ENCODE peak calls at places on chromosomes 5 and 9, in six cellular contexts. One of them, this sample, is unnamed.

GRCh38 chr9:135648494-135649410 is 9.4 kb upstream of the GLT6D1 start:
- DNase-seq in heart left ventricle: no peak
- DNase-seq in nephron progenitor cell: no peak
- DNase-seq in neural crest cell: no peak
- DNase-seq in GM06990: no peak
- DNase-seq in GM12865: no peak
- DNase-seq in this sample: no peak

GRCh38 chr5:111143910-111144309 is 51.8 kb downstream of the WDR36 start:
- DNase-seq in heart left ventricle: peak; percentile 66
- DNase-seq in nephron progenitor cell: no peak
- DNase-seq in neural crest cell: no peak
- DNase-seq in GM06990: no peak
- DNase-seq in GM12865: peak; percentile 19
- DNase-seq in this sample: no peak

GRCh38 chr5:91006708-91007107 is 376.4 kb downstream of the ARRDC3 start:
- DNase-seq in heart left ventricle: no peak
- DNase-seq in nephron progenitor cell: no peak
- DNase-seq in neural crest cell: no peak
- DNase-seq in GM06990: no peak
- DNase-seq in GM12865: no peak
- DNase-seq in this sample: no peak

GRCh38 chr5:177300236-177300880 is 3.2 kb downstream of the RAB24 start:
- DNase-seq in heart left ventricle: peak; percentile 74
- DNase-seq in nephron progenitor cell: peak; percentile 38
- DNase-seq in neural crest cell: no peak
- DNase-seq in GM06990: peak; percentile 63
- DNase-seq in GM12865: peak; percentile 84
- DNase-seq in this sample: no peak

GRCh38 chr9:34256104-34256503 is 73.0 kb downstream of the KIF24 start:
- DNase-seq in heart left ventricle: peak; percentile 31
- DNase-seq in nephron progenitor cell: no peak
- DNase-seq in neural crest cell: no peak
- DNase-seq in GM06990: no peak
- DNase-seq in GM12865: no peak
- DNase-seq in this sample: no peak

GRCh38 chr9:110688329-110688728 is 19.7 kb downstream of the MUSK start:
- DNase-seq in heart left ventricle: no peak
- DNase-seq in nephron progenitor cell: no peak
- DNase-seq in neural crest cell: no peak
- DNase-seq in GM06990: no peak
- DNase-seq in GM12865: no peak
- DNase-seq in this sample: no peak

GRCh38 chr9:76359365-76359764 is 34.9 kb downstream of the RFK start:
- DNase-seq in heart left ventricle: no peak
- DNase-seq in nephron progenitor cell: no peak
- DNase-seq in neural crest cell: no peak
- DNase-seq in GM06990: no peak
- DNase-seq in GM12865: no peak
- DNase-seq in this sample: no peak

GRCh38 chr9:70485273-70485858 is 70.9 kb upstream of the KLF9 start:
- DNase-seq in heart left ventricle: peak; percentile 64
- DNase-seq in nephron progenitor cell: no peak
- DNase-seq in neural crest cell: no peak
- DNase-seq in GM06990: no peak
- DNase-seq in GM12865: no peak
- DNase-seq in this sample: no peak

GRCh38 chr5:170082701-170083100 is 23.0 kb upstream of the FOXI1 start:
- DNase-seq in heart left ventricle: no peak
- DNase-seq in nephron progenitor cell: no peak
- DNase-seq in neural crest cell: no peak
- DNase-seq in GM06990: no peak
- DNase-seq in GM12865: no peak
- DNase-seq in this sample: no peak

GRCh38 chr9:72444436-72444835 is 77.0 kb upstream of the TMC1 start:
- DNase-seq in heart left ventricle: no peak
- DNase-seq in nephron progenitor cell: no peak
- DNase-seq in neural crest cell: no peak
- DNase-seq in GM06990: no peak
- DNase-seq in GM12865: peak; percentile 7
- DNase-seq in this sample: no peak

GRCh38 chr5:160479926-160480325 is 58.3 kb downstream of the PTTG1 start:
- DNase-seq in heart left ventricle: no peak
- DNase-seq in nephron progenitor cell: no peak
- DNase-seq in neural crest cell: no peak
- DNase-seq in GM06990: no peak
- DNase-seq in GM12865: no peak
- DNase-seq in this sample: no peak

GRCh38 chr5:71587709-71588532 is 781 bp downstream of the MCCC2 start:
- DNase-seq in heart left ventricle: no peak
- DNase-seq in nephron progenitor cell: no peak
- DNase-seq in neural crest cell: no peak
- DNase-seq in GM06990: no peak
- DNase-seq in GM12865: peak; percentile 55
- DNase-seq in this sample: no peak
- TF ChIP-seq CTCF in heart left ventricle: no peak
- TF ChIP-seq CTCF in nephron progenitor cell: no peak
- TF ChIP-seq CTCF in neural crest cell: no peak
- TF ChIP-seq CTCF in GM06990: no peak
- TF ChIP-seq CTCF in GM12865: no peak
- TF ChIP-seq CTCF in this sample: no peak

DNA sequence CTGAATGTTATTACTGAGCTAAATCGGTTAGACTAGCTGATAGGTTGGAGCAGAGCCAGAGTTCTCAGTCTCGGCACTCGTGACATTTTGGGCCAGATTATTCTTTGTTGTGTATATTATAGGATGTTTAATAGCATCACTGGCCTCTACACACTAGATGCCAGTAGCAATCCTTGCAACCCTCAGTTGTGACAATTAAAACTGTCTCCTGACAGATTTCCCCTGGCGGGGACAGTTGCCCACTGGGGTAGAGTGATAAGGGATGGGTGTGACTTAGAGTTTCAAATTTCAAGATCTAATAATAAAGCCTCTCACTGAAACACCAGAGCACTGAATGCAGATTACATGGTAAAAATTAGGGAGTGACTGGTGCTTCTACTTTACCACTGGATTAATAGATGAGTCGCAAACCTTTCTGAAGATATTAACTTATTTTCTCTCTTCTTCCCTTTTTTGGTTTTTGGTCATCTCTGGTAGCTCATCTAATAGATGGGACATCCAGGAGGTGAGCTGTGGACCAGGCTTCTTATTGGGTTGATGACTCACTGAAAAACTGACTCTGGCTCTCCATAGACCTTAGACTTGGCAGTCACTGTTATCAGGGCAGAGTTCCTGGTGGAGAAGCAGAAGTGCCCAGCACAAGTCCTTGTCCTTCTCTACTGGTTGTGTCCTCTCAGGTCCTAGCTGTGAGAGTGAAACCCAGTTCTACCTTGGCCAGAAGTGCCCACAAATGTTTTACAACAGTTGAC is 150.3 kb downstream of the UNC13B start:
- DNase-seq in heart left ventricle: peak; percentile 58
- DNase-seq in nephron progenitor cell: no peak
- DNase-seq in neural crest cell: no peak
- DNase-seq in GM06990: no peak
- DNase-seq in GM12865: no peak
- DNase-seq in this sample: no peak
- TF ChIP-seq CTCF in heart left ventricle: peak; percentile 15
- TF ChIP-seq CTCF in nephron progenitor cell: no peak
- TF ChIP-seq CTCF in neural crest cell: no peak
- TF ChIP-seq CTCF in GM06990: no peak
- TF ChIP-seq CTCF in GM12865: no peak
- TF ChIP-seq CTCF in this sample: no peak

DNA sequence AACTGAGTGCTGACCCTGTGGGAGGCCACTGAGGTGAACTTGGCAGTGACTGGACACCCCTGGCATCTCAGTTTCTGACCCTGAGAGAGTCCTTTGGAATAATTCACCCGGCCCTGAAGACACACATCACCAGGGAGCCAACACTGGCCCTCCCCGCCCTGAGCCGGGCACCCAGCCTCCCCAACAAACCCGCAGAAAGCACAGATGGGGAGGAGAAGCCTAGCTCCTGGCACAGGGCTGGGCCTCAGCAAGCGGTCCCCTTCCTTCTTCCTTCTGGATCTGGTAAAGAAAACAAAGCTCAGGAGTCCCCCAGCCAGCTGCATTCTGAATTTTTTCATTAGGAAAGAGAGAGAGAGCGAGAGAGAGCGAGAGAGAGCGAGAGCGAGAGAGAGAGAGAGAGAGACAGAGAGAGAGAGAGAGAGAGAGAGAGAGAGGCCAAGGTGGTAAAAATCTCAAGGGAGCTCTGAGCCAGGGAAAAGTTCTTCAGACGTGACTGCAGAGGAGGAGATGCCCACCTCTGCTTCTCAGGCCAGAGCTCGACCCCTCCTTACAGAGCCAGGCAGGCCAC is 195.7 kb downstream of the CRB2 start:
- DNase-seq in heart left ventricle: no peak
- DNase-seq in nephron progenitor cell: no peak
- DNase-seq in neural crest cell: no peak
- DNase-seq in GM06990: no peak
- DNase-seq in GM12865: no peak
- DNase-seq in this sample: no peak
- TF ChIP-seq CTCF in heart left ventricle: no peak
- TF ChIP-seq CTCF in nephron progenitor cell: no peak
- TF ChIP-seq CTCF in neural crest cell: no peak
- TF ChIP-seq CTCF in GM06990: no peak
- TF ChIP-seq CTCF in GM12865: no peak
- TF ChIP-seq CTCF in this sample: no peak

GRCh38 chr5:137753227-137753985 is 757 bp downstream of the HNRNPA0 start:
- DNase-seq in heart left ventricle: peak; percentile 69
- DNase-seq in nephron progenitor cell: peak; percentile 66
- DNase-seq in neural crest cell: peak; percentile 18
- DNase-seq in GM06990: no peak
- DNase-seq in GM12865: peak; percentile 45
- DNase-seq in this sample: peak; percentile 55
- TF ChIP-seq CTCF in heart left ventricle: no peak
- TF ChIP-seq CTCF in nephron progenitor cell: no peak
- TF ChIP-seq CTCF in neural crest cell: no peak
- TF ChIP-seq CTCF in GM06990: no peak
- TF ChIP-seq CTCF in GM12865: no peak
- TF ChIP-seq CTCF in this sample: no peak

DNA sequence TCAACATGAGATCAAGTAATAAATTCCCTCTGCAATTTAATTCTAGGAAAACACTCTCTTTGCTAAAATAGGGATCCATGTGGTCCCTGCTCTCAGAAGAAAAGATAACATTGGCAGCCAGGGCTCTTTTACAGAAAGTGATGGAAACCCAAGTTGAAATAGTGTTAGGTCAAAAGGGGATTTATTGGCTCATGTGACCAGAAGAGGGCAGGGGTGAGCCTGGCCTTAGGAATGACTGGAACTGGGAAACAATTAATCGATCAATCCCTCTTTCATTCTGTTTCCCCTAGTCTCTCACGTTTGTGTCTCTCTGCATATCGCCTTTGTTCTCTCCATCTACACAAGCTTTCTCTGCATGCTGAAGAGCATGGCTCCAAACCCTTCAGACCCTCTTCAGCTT is 58.3 kb upstream of the ALDH1B1 start:
- DNase-seq in heart left ventricle: no peak
- DNase-seq in nephron progenitor cell: no peak
- DNase-seq in neural crest cell: no peak
- DNase-seq in GM06990: no peak
- DNase-seq in GM12865: no peak
- DNase-seq in this sample: no peak
- TF ChIP-seq CTCF in heart left ventricle: peak; percentile 23
- TF ChIP-seq CTCF in nephron progenitor cell: peak; percentile 42
- TF ChIP-seq CTCF in neural crest cell: peak; percentile 50
- TF ChIP-seq CTCF in GM06990: peak; percentile 46
- TF ChIP-seq CTCF in GM12865: peak; percentile 30
- TF ChIP-seq CTCF in this sample: no peak

GRCh38 chr9:17140418-17140817 is 5.6 kb downstream of the CNTLN start:
- DNase-seq in heart left ventricle: no peak
- DNase-seq in nephron progenitor cell: no peak
- DNase-seq in neural crest cell: no peak
- DNase-seq in GM06990: no peak
- DNase-seq in GM12865: no peak
- DNase-seq in this sample: no peak
- TF ChIP-seq CTCF in heart left ventricle: no peak
- TF ChIP-seq CTCF in nephron progenitor cell: no peak
- TF ChIP-seq CTCF in neural crest cell: no peak
- TF ChIP-seq CTCF in GM06990: no peak
- TF ChIP-seq CTCF in GM12865: no peak
- TF ChIP-seq CTCF in this sample: no peak

This sample was measured in mesothelial cell of epicardium.